ENCODE peak calls at places on chromosome 7, in ten cellular contexts. S, V, I, X, A, G, W, Z, O and T are unnamed samples.

GRCh38 chr7:112140600-112140999 is 65.6 kb downstream of the DOCK4 start:
- DNase-seq in S (no peak), V (no peak), I (no peak), X (no peak), A (no peak), G (no peak), W (no peak), Z (no peak), O (no peak), T (no peak)

GRCh38 chr7:157719008-157719682 is 382.3 kb downstream of the DNAJB6 start:
- DNase-seq in S (no peak), V (no peak), I (no peak), X (no peak), A (no peak), G (no peak), W (no peak), Z (no peak), O (no peak), T (no peak)

GRCh38 chr7:66352071-66352470 is 146.9 kb downstream of the TPST1 start:
- DNase-seq in S (no peak), V (peak; percentile 50), I (no peak), X (peak; percentile 63), A (peak; percentile 29), G (no peak), W (peak; percentile 20), Z (peak; percentile 33), O (no peak), T (no peak)

GRCh38 chr7:102287465-102288146 is 938 bp downstream of the SH2B2 start:
- DNase-seq in S (no peak), V (no peak), I (no peak), X (peak; percentile 80), A (no peak), G (no peak), W (peak; percentile 10), Z (peak; percentile 50), O (no peak), T (no peak)

GRCh38 chr7:28550580-28551205 is 138.4 kb downstream of the CREB5 start:
- DNase-seq in S (no peak), V (no peak), I (no peak), X (no peak), A (no peak), G (no peak), W (no peak), Z (no peak), O (no peak), T (no peak)

GRCh38 chr7:139860090-139860773 is 31.2 kb downstream of the TBXAS1 start:
- DNase-seq in S (no peak), V (no peak), I (peak; percentile 70), X (no peak), A (no peak), G (peak; percentile 92), W (no peak), Z (peak; percentile 31), O (no peak), T (no peak)

GRCh38 chr7:125820495-125820894 is 890.9 kb upstream of the POT1 start:
- DNase-seq in S (no peak), V (no peak), I (no peak), X (no peak), A (no peak), G (no peak), W (no peak), Z (no peak), O (no peak), T (no peak)

GRCh38 chr7:42454006-42454405 is 217.0 kb upstream of the GLI3 start:
- DNase-seq in S (no peak), V (no peak), I (no peak), X (no peak), A (peak; percentile 15), G (no peak), W (no peak), Z (no peak), O (no peak), T (no peak)

GRCh38 chr7:22154130-22154529 is 202.8 kb downstream of the RAPGEF5 start:
- DNase-seq in S (no peak), V (no peak), I (no peak), X (no peak), A (no peak), G (no peak), W (peak; percentile 32), Z (no peak), O (peak; percentile 9), T (no peak)

DNA sequence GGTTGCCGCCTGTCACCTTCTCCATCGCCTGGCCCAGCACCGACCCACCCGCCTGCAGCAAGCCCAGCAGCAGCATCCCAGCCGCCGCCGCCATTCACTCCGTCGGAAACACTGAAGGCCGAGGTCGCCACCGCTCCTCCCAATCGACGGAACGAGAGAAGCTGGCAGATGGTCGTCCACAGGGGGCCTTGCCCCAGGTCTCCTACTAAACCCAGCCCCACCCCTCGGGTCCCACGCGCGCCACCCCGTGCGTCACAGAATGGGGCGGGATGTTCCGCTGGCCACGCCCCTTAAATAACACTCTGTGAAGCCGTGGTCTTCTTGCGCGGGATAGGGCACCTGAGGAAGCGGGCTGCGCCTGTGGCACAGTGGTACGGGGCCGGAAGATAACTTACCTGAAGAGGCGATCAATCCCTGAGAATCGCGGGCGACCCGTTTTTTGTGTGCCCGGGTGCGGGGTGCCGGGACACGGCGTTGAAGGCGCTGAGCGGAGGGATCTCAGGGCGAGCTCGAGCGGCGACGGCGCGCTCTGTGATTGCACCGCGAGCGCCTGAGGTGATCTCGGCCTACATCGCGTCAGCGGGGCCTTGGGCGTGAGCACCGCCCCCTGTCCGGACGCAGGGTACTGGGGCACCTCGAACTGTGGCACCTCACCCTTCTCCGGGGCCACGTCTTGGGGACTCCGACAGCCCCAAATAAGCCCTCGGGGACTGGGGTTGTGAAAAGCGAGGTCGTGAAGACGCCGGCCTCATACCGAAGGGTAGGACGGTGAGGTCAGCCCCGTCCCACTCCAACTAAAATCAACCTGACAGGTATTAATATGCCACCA is at the start of gene CYP51A1:
- DNase-seq in S (peak; percentile 87), V (peak; percentile 76), I (peak; percentile 94), X (peak; percentile 97), A (peak; percentile 92), G (peak; percentile 89), W (peak; percentile 97), Z (peak; percentile 97), O (peak; percentile 86), T (peak; percentile 92)
- TF ChIP-seq CTCF in S (no peak), V (peak; percentile 30), I (no peak), X (peak; percentile 8), A (no peak), G (no peak), W (peak; percentile 2), Z (peak; percentile 12), O (no peak), T (no peak)

DNA sequence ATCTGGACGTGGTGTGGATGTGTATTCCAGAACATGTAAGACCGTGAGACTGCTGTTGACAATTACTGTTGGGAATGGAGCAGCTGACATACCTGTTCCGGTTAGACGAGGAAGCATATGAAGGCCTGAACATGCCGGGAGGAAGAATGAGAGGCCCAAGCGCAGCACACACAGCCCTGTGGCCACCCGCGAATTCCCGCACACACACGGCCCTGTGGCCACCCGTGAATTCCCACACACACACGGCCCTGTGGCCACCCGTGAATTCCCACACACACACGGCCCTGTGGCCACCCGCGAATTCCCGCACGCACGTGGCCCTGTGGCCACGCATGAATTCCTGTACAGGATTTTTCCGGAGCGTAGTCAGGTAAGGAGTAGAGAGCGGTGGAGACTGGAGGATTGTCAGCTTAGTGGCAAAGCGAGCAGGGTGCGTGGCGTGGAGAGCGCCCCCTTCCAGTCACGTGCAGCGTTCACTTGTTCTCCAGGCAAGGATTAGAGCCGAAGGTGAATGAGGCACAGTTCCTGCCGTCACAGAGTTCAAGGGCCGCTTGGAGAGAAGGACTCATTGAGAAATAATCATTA is 9.5 kb upstream of the SUN1 start:
- DNase-seq in S (no peak), V (no peak), I (no peak), X (peak; percentile 86), A (no peak), G (no peak), W (no peak), Z (no peak), O (no peak), T (no peak)
- TF ChIP-seq CTCF in S (no peak), V (no peak), I (no peak), X (peak; percentile 76), A (no peak), G (no peak), W (no peak), Z (no peak), O (peak; percentile 34), T (peak; percentile 19)

GRCh38 chr7:29920491-29920890 is 69.1 kb downstream of the SCRN1 start:
- DNase-seq in S (no peak), V (no peak), I (no peak), X (no peak), A (no peak), G (no peak), W (no peak), Z (no peak), O (no peak), T (no peak)
- TF ChIP-seq CTCF in S (no peak), V (no peak), I (no peak), X (no peak), A (no peak), G (no peak), W (no peak), Z (no peak), O (no peak), T (no peak)

GRCh38 chr7:30070052-30070451 is 41.8 kb downstream of the PLEKHA8 start:
- DNase-seq in S (no peak), V (no peak), I (no peak), X (no peak), A (no peak), G (no peak), W (no peak), Z (no peak), O (no peak), T (no peak)

GRCh38 chr7:30079880-30080279 is 51.7 kb downstream of the PLEKHA8 start:
- DNase-seq in S (no peak), V (no peak), I (no peak), X (no peak), A (no peak), G (no peak), W (no peak), Z (no peak), O (no peak), T (no peak)

GRCh38 chr7:30076411-30076810 is 48.2 kb downstream of the PLEKHA8 start:
- DNase-seq in S (no peak), V (no peak), I (no peak), X (no peak), A (no peak), G (no peak), W (no peak), Z (no peak), O (no peak), T (no peak)

GRCh38 chr7:30069096-30069867 is 41.1 kb downstream of the PLEKHA8 start:
- DNase-seq in S (no peak), V (no peak), I (no peak), X (no peak), A (no peak), G (no peak), W (no peak), Z (no peak), O (no peak), T (no peak)

DNA sequence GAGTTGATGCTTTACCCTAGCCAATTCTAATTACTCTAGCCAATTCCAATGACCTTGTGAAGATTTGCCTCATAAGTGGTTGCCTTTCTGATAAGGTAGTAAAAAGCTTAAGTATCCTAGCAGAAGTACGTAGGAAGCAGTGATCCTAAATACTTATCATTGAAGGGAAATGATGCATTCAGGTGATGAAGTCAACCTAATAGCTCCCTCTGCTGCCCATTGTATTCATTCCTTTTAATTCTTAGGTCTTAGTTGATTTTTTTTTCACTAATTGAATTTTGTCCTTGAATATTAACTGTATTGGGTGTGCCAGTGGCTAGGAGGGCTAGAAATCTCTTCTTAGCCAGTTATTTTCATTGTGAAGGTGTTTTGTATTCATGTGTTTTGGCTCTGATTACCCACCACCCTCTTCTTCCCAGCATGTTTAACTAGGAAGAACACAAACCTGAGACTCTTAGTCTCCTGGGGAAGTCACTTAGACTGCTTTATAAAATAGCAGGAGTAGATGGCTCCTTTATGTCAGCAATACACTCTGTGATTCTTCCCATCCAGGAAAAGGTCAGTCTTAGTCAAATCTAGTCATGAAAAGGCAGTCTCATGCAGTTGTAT is 46.3 kb downstream of the PLEKHA8 start:
- DNase-seq in S (no peak), V (peak; percentile 74), I (no peak), X (no peak), A (peak; percentile 67), G (peak; percentile 5), W (peak; percentile 52), Z (no peak), O (no peak), T (no peak)
- TF ChIP-seq CTCF in S (peak; percentile 42), V (peak; percentile 48), I (peak; percentile 35), X (peak; percentile 76), A (peak; percentile 64), G (peak; percentile 29), W (peak; percentile 49), Z (no peak), O (no peak), T (peak; percentile 67)